ENCODE peak calls at places on chromosomes 5 and 9, in four cellular contexts. X is GM13976, B is activated B cell treated with CpG ODN at 0.5 μM for 24 hours, Z is body of pancreas. F is an unnamed sample.

GRCh38 chr9:98949565-98949964 is 5.9 kb downstream of the COL15A1 start:
- DNase-seq in X (no peak), B (no peak), Z (no peak), F (no peak)

GRCh38 chr5:172542651-172543131 is 88.4 kb upstream of the SH3PXD2B start:
- DNase-seq in X (no peak), B (no peak), Z (no peak), F (no peak)

GRCh38 chr5:34576849-34577248 is 79.3 kb upstream of the RAI14 start:
- DNase-seq in X (no peak), B (no peak), Z (no peak), F (no peak)

GRCh38 chr9:71487046-71487445 is 281.3 kb downstream of the CEMIP2 start:
- DNase-seq in X (no peak), B (no peak), Z (no peak), F (no peak)

GRCh38 chr5:140855772-140856674 is at the start of gene PCDHA10:
- DNase-seq in X (no peak), B (no peak), Z (peak; percentile 54), F (no peak)

GRCh38 chr9:87180361-87180760 is 233.1 kb upstream of the GAS1 start:
- DNase-seq in X (no peak), B (no peak), Z (no peak), F (no peak)

GRCh38 chr5:95392593-95393182 is 1.5 kb downstream of the FAM81B start:
- DNase-seq in X (no peak), B (no peak), Z (peak; percentile 38), F (no peak)

GRCh38 chr5:106028314-106028713 is 1642.4 kb downstream of the EFNA5 start:
- DNase-seq in X (no peak), B (no peak), Z (no peak), F (no peak)

GRCh38 chr9:21491742-21492141 is 9.6 kb upstream of the IFNE start:
- DNase-seq in X (no peak), B (no peak), Z (no peak), F (no peak)

GRCh38 chr5:40570408-40571129 is 109.1 kb upstream of the PTGER4 start:
- DNase-seq in X (no peak), B (no peak), Z (no peak), F (no peak)

GRCh38 chr5:33901176-33901575 is 9.4 kb upstream of the ADAMTS12 start:
- DNase-seq in X (no peak), B (no peak), Z (no peak), F (no peak)

GRCh38 chr5:179930788-179931473 is 23.2 kb upstream of the TBC1D9B start:
- DNase-seq in X (no peak), B (no peak), Z (peak; percentile 41), F (no peak)

GRCh38 chr5:162886717-162887116 is 550.7 kb upstream of the CCNG1 start:
- DNase-seq in X (no peak), B (no peak), Z (no peak), F (no peak)

GRCh38 chr5:68962632-68963484 is 131.0 kb upstream of the SLC30A5 start:
- DNase-seq in X (peak; percentile 49), B (no peak), Z (peak; percentile 67), F (no peak)

GRCh38 chr5:132493241-132493640 is 2.7 kb upstream of the IRF1 start:
- DNase-seq in X (no peak), B (no peak), Z (no peak), F (no peak)

GRCh38 chr5:45578270-45578669 is 117.9 kb downstream of the HCN1 start:
- DNase-seq in X (no peak), B (no peak), Z (peak; percentile 27), F (no peak)

GRCh38 chr5:103472820-103473219 is 89.8 kb downstream of the NUDT12 start:
- DNase-seq in X (no peak), B (no peak), Z (no peak), F (no peak)

GRCh38 chr5:171750316-171750788 is 35.3 kb upstream of the SMIM23 start:
- DNase-seq in X (no peak), B (no peak), Z (no peak), F (no peak)

GRCh38 chr9:79382468-79382867 is 189.3 kb upstream of the TLE4 start:
- DNase-seq in X (no peak), B (no peak), Z (no peak), F (no peak)

GRCh38 chr9:105046907-105047651 is 119.1 kb upstream of the ABCA1 start:
- DNase-seq in X (no peak), B (no peak), Z (no peak), F (no peak)

GRCh38 chr9:138010861-138011260 is 133.3 kb downstream of the CACNA1B start:
- DNase-seq in X (no peak), B (no peak), Z (no peak), F (peak; percentile 38)

GRCh38 chr5:94544031-94544650 is 74.3 kb downstream of the KIAA0825 start:
- DNase-seq in X (no peak), B (no peak), Z (no peak), F (no peak)

GRCh38 chr9:116646661-116647514 is 40.2 kb upstream of the TRIM32 start:
- DNase-seq in X (no peak), B (no peak), Z (peak; percentile 22), F (no peak)

GRCh38 chr5:53397845-53398244 is 82.6 kb upstream of the FST start:
- DNase-seq in X (no peak), B (no peak), Z (no peak), F (no peak)

GRCh38 chr9:36164361-36164760 is 4.8 kb upstream of the CCIN start:
- DNase-seq in X (no peak), B (no peak), Z (no peak), F (no peak)

GRCh38 chr5:141521244-141521781 is 32.4 kb downstream of the PCDHGC5 start:
- DNase-seq in X (no peak), B (no peak), Z (peak; percentile 47), F (peak; percentile 54)

GRCh38 chr5:102911973-102912372 is 156.9 kb downstream of the PAM start:
- DNase-seq in X (no peak), B (no peak), Z (no peak), F (no peak)

GRCh38 chr5:134100283-134101011 is 14.0 kb upstream of the TCF7 start:
- DNase-seq in X (peak; percentile 89), B (peak; percentile 68), Z (no peak), F (no peak)

GRCh38 chr9:91884746-91885687 is 65.0 kb downstream of the ROR2 start:
- DNase-seq in X (no peak), B (no peak), Z (no peak), F (no peak)

GRCh38 chr5:120599576-120599975 is 135.5 kb downstream of the PRR16 start:
- DNase-seq in X (no peak), B (no peak), Z (peak; percentile 55), F (no peak)

GRCh38 chr5:118768607-118769175 is 219.7 kb downstream of the DTWD2 start:
- DNase-seq in X (no peak), B (no peak), Z (no peak), F (no peak)

GRCh38 chr9:136577941-136578619 is 32.2 kb upstream of the NOTCH1 start:
- DNase-seq in X (no peak), B (no peak), Z (no peak), F (no peak)

GRCh38 chr5:11878846-11879245 is 25.4 kb downstream of the CTNND2 start:
- DNase-seq in X (no peak), B (no peak), Z (peak; percentile 10), F (no peak)

GRCh38 chr9:112180387-112180881 is 5.3 kb upstream of the SUSD1 start:
- DNase-seq in X (peak; percentile 64), B (no peak), Z (no peak), F (no peak)

GRCh38 chr5:73603998-73604397 is 22.0 kb upstream of the ARHGEF28 start:
- DNase-seq in X (no peak), B (no peak), Z (no peak), F (no peak)

GRCh38 chr9:130426883-130427282 is 17.9 kb upstream of the ASS1 start:
- DNase-seq in X (no peak), B (no peak), Z (no peak), F (no peak)

GRCh38 chr9:88596376-88596775 is 61.4 kb downstream of the NXNL2 start:
- DNase-seq in X (no peak), B (no peak), Z (no peak), F (no peak)

GRCh38 chr9:12698986-12699385 is 5.8 kb downstream of the TYRP1 start:
- DNase-seq in X (no peak), B (no peak), Z (no peak), F (no peak)
- TF ChIP-seq CTCF in X (no peak), B (no peak), Z (no peak), F (no peak)

GRCh38 chr5:67842806-67843205 is 372.8 kb upstream of the PIK3R1 start:
- DNase-seq in X (no peak), B (no peak), Z (no peak), F (no peak)
- TF ChIP-seq CTCF in X (no peak), B (no peak), Z (no peak), F (no peak)

DNA sequence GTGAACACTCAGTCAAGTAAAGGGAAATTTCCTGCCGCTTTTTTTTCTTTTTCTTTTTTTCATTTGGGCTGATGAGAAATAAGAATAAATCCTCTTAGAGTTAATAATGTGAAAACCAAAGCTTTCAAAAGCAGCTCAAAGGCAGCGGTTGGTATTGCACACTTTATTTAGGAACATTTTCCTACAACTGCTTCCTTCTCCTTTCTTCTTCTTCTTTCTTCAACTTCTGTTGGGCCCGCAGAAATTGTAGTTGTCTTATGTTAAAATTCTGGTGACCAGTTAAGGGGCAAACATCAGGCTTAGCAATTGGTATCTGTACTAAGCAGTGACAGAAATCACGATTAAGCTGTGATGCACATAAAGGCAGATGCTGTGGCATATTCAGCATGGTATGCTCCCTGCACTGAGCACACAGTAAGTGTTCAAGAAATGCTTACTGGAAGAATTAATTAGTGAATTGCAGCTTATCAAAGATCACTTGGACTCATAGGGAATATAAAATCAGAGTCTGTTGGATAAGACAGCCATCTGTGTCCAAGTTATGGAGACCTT is 85.4 kb downstream of the ANKRD55 start:
- DNase-seq in X (no peak), B (no peak), Z (no peak), F (no peak)
- TF ChIP-seq CTCF in X (no peak), B (no peak), Z (no peak), F (peak; percentile 9)

GRCh38 chr9:70229026-70229425 is 29.8 kb upstream of the SMC5 start:
- DNase-seq in X (no peak), B (no peak), Z (no peak), F (no peak)

GRCh38 chr9:70232476-70232875 is 26.3 kb upstream of the SMC5 start:
- DNase-seq in X (no peak), B (no peak), Z (no peak), F (no peak)

GRCh38 chr9:70228098-70228497 is 30.7 kb upstream of the SMC5 start:
- DNase-seq in X (no peak), B (no peak), Z (no peak), F (no peak)

DNA sequence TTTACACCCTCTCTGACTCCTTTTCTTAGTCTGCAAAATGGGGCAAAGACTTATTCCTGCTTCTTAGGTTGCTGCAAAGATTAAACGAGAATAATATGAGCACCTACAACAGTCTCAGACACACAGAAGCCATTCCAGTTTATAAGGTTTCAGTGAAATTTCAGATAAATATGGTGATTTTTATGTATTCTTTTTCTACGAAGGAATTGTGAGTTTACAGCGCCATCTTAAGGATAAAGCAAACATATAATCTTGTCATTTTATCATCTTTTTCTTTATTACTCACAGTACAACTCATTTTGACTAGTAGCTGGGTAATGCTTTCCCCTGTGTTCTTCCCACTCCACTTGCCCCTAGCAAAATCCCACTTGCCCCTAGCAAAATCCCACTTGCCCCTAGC is 29.2 kb upstream of the SMC5 start:
- DNase-seq in X (no peak), B (no peak), Z (no peak), F (no peak)
- TF ChIP-seq CTCF in X (no peak), B (no peak), Z (no peak), F (no peak)

GRCh38 chr5:175696855-175697198 is 39.0 kb downstream of the HRH2 start:
- DNase-seq in X (no peak), B (no peak), Z (no peak), F (no peak)
- TF ChIP-seq CTCF in X (no peak), B (no peak), Z (no peak), F (peak; percentile 25)